ENCODE peak calls at places on chromosomes 1 and 21, in nine cellular contexts. R is anterior cingulate cortex; O is T-helper 9 cell; H is IMR-90; B is NCI-H1092 treated with DMSO at 0.1 percent for 48 hours; I is astrocyte; V is stimulated activated CD8-positive, alpha-beta memory T cell treated with anti-CD3 and anti-CD28 coated beads, Interleukin-4, amount 100 ng/mL, for 4 hours; Q is RPMI7951; N is NCI-H1694 treated with DMSO at 0.1 percent for 48 hours. F is an unnamed sample.

GRCh38 chr1:204096931-204097330 is 24.0 kb downstream of the SOX13 start:
- DNase-seq in O (no peak), I (no peak), Q (no peak), B (no peak), H (no peak), V (no peak), N (no peak), R (no peak), F (no peak)

GRCh38 chr1:205543351-205544305 is 39.2 kb downstream of the CDK18 start:
- DNase-seq in V (no peak), H (peak; percentile 82), R (peak; percentile 72), O (no peak), B (no peak), Q (peak; percentile 82), I (peak; percentile 88), N (no peak), F (peak; percentile 41)

GRCh38 chr1:21318714-21319159 is 28.5 kb upstream of the ECE1 start:
- DNase-seq in I (no peak), B (no peak), Q (no peak), O (no peak), N (no peak), R (peak; percentile 37), H (peak; percentile 87), V (no peak), F (peak; percentile 39)

GRCh38 chr1:14627608-14628489 is 29.4 kb downstream of the KAZN start:
- DNase-seq in V (no peak), Q (no peak), R (peak; percentile 45), B (no peak), I (no peak), N (no peak), O (no peak), H (no peak), F (peak; percentile 19)

GRCh38 chr1:145947551-145947950 is 10.3 kb downstream of the LIX1L start:
- DNase-seq in R (no peak), H (no peak), N (no peak), V (no peak), B (no peak), O (no peak), Q (no peak), I (no peak), F (no peak)

GRCh38 chr1:61207416-61207815 is 125.1 kb downstream of the NFIA start:
- DNase-seq in R (no peak), B (no peak), I (no peak), Q (peak; percentile 5), H (no peak), N (no peak), V (no peak), O (no peak), F (no peak)

GRCh38 chr1:86155061-86155806 is 1.3 kb downstream of the COL24A1 start:
- DNase-seq in B (no peak), R (no peak), Q (no peak), N (no peak), H (no peak), I (peak; percentile 26), O (no peak), V (no peak), F (peak; percentile 2)

GRCh38 chr1:152501704-152502103 is 8.9 kb upstream of the LCE5A start:
- DNase-seq in H (no peak), N (no peak), B (no peak), O (no peak), R (no peak), V (no peak), Q (no peak), I (no peak), F (no peak)

GRCh38 chr1:53346007-53346813 is 18.3 kb upstream of the LRP8 start:
- DNase-seq in H (no peak), N (no peak), V (no peak), R (no peak), O (no peak), B (no peak), I (no peak), Q (no peak), F (no peak)

GRCh38 chr21:41321211-41321907 is 4.8 kb downstream of the FAM3B start:
- DNase-seq in H (no peak), I (no peak), B (peak; percentile 36), V (no peak), Q (no peak), O (no peak), R (no peak), N (no peak), F (no peak)

GRCh38 chr1:57761628-57762027 is 337.8 kb upstream of the DAB1 start:
- DNase-seq in I (no peak), Q (no peak), R (no peak), H (no peak), B (no peak), O (no peak), N (peak; percentile 70), V (no peak), F (peak; percentile 68)

GRCh38 chr1:119112244-119112643 is 28.2 kb downstream of the WARS2 start:
- DNase-seq in H (no peak), B (no peak), I (no peak), V (no peak), N (no peak), R (no peak), Q (no peak), O (no peak), F (no peak)

GRCh38 chr1:229156819-229157218 is 114.1 kb upstream of the RAB4A start:
- DNase-seq in H (no peak), O (no peak), R (no peak), Q (no peak), V (no peak), I (no peak), B (no peak), N (peak; percentile 50), F (peak; percentile 66)

GRCh38 chr1:47507921-47508894 is 70.4 kb downstream of the FOXD2 start:
- DNase-seq in Q (peak; percentile 35), H (no peak), I (no peak), R (no peak), N (no peak), B (peak; percentile 25), V (no peak), O (no peak), F (peak; percentile 31)

GRCh38 chr21:29155118-29155932 is 24.9 kb downstream of the MAP3K7CL start:
- DNase-seq in I (peak; percentile 94), V (no peak), H (peak; percentile 62), O (no peak), B (no peak), Q (peak; percentile 66), N (no peak), R (no peak), F (no peak)

GRCh38 chr1:205447457-205448415 is 8.1 kb downstream of the BLACAT1 start:
- DNase-seq in I (peak; percentile 10), R (no peak), O (no peak), B (no peak), N (no peak), H (no peak), Q (peak; percentile 23), V (no peak), F (no peak)

GRCh38 chr1:32336963-32337675 is 1.1 kb upstream of the MARCKSL1 start:
- DNase-seq in I (peak; percentile 32), H (peak; percentile 47), B (no peak), V (no peak), N (no peak), Q (peak; percentile 64), O (peak; percentile 37), R (no peak), F (no peak)

F was measured in NCI-H524.